ENCODE peak calls at places on chromosomes 2 and 18, in four cellular contexts. One of them, this sample, is unnamed.

GRCh38 chr2:199392363-199392762 is 65.4 kb downstream of the SATB2 start:
- DNase-seq in fibroblast of mammary gland: no peak
- DNase-seq in CMK: no peak
- DNase-seq in SW480: no peak
- DNase-seq in this sample: no peak

GRCh38 chr2:182642328-182642727 is 73.7 kb upstream of the DNAJC10 start:
- DNase-seq in fibroblast of mammary gland: peak
- DNase-seq in CMK: no peak
- DNase-seq in SW480: peak
- DNase-seq in this sample: peak

GRCh38 chr2:200259577-200259957 is 46.9 kb upstream of the SPATS2L start:
- DNase-seq in fibroblast of mammary gland: no peak
- DNase-seq in CMK: no peak
- DNase-seq in SW480: no peak
- DNase-seq in this sample: no peak

GRCh38 chr2:50143822-50144575 is 887.9 kb downstream of the NRXN1 start:
- DNase-seq in fibroblast of mammary gland: peak
- DNase-seq in CMK: peak
- DNase-seq in SW480: peak
- DNase-seq in this sample: peak

GRCh38 chr2:101558740-101559508 is 84.0 kb upstream of the RFX8 start:
- DNase-seq in fibroblast of mammary gland: peak
- DNase-seq in CMK: no peak
- DNase-seq in SW480: no peak
- DNase-seq in this sample: peak

GRCh38 chr18:26655614-26656400 is 107.5 kb upstream of the KCTD1 start:
- DNase-seq in fibroblast of mammary gland: peak
- DNase-seq in CMK: no peak
- DNase-seq in SW480: peak
- DNase-seq in this sample: peak

GRCh38 chr2:18154812-18155211 is 276.3 kb downstream of the KCNS3 start:
- DNase-seq in fibroblast of mammary gland: no peak
- DNase-seq in CMK: no peak
- DNase-seq in SW480: peak
- DNase-seq in this sample: no peak

GRCh38 chr2:197805598-197806316 is 1.4 kb downstream of the PLCL1 start:
- DNase-seq in fibroblast of mammary gland: no peak
- DNase-seq in CMK: no peak
- DNase-seq in SW480: no peak
- DNase-seq in this sample: peak

GRCh38 chr18:74234326-74235171 is 57.2 kb downstream of the CYB5A start:
- DNase-seq in fibroblast of mammary gland: peak
- DNase-seq in CMK: no peak
- DNase-seq in SW480: no peak
- DNase-seq in this sample: peak

GRCh38 chr2:134669731-134670669 is 48.8 kb downstream of the TMEM163 start:
- DNase-seq in fibroblast of mammary gland: no peak
- DNase-seq in CMK: no peak
- DNase-seq in SW480: peak
- DNase-seq in this sample: no peak

GRCh38 chr18:49944681-49945080 is 131.3 kb upstream of the ACAA2 start:
- DNase-seq in fibroblast of mammary gland: peak
- DNase-seq in CMK: no peak
- DNase-seq in SW480: peak
- DNase-seq in this sample: peak

GRCh38 chr2:36663851-36664715 is 32.4 kb upstream of the VIT start:
- DNase-seq in fibroblast of mammary gland: peak
- DNase-seq in CMK: peak
- DNase-seq in SW480: peak
- DNase-seq in this sample: peak

GRCh38 chr2:226540204-226540994 is 259.2 kb downstream of the IRS1 start:
- DNase-seq in fibroblast of mammary gland: no peak
- DNase-seq in CMK: no peak
- DNase-seq in SW480: no peak
- DNase-seq in this sample: no peak

GRCh38 chr2:9152975-9153402 is 53.6 kb upstream of the ASAP2 start:
- DNase-seq in fibroblast of mammary gland: peak
- DNase-seq in CMK: no peak
- DNase-seq in SW480: no peak
- DNase-seq in this sample: peak

GRCh38 chr18:45136381-45137088 is 455.8 kb downstream of the SETBP1 start:
- DNase-seq in fibroblast of mammary gland: no peak
- DNase-seq in CMK: no peak
- DNase-seq in SW480: no peak
- DNase-seq in this sample: no peak

GRCh38 chr2:178513876-178514275 is 33.6 kb downstream of the PLEKHA3 start:
- DNase-seq in fibroblast of mammary gland: peak
- DNase-seq in CMK: no peak
- DNase-seq in SW480: no peak
- DNase-seq in this sample: peak

GRCh38 chr2:68766378-68766845 is 31.8 kb downstream of the ARHGAP25 start:
- DNase-seq in fibroblast of mammary gland: no peak
- DNase-seq in CMK: no peak
- DNase-seq in SW480: no peak
- DNase-seq in this sample: no peak

GRCh38 chr2:120346667-120347358 is 877 bp downstream of the INHBB start:
- DNase-seq in fibroblast of mammary gland: peak
- DNase-seq in CMK: no peak
- DNase-seq in SW480: peak
- DNase-seq in this sample: peak

This sample was measured in fibroblast of the aortic adventitia.